ENCODE peak calls at places on chromosomes 12 and 14, in seven cellular contexts. X, Z, D, H, J, M and O are unnamed samples. For H3K27me3, the result is how much of the 10 kb centered on the place peaks cover.

GRCh38 chr12:40002178-40003169 is 103.4 kb downstream of the SLC2A13 start:
- DNase-seq in M (no peak), D (no peak), X (no peak), J (no peak), Z (no peak), H (no peak), O (no peak)

GRCh38 chr12:3101309-3102022 is 24.3 kb downstream of the TSPAN9 start:
- DNase-seq in Z (peak), H (no peak), J (no peak), D (no peak), X (no peak), M (peak), O (no peak)

GRCh38 chr12:75712223-75712622 is 200.8 kb upstream of the KRR1 start:
- DNase-seq in X (no peak), Z (peak), M (no peak), J (no peak), D (no peak), H (no peak), O (no peak)

GRCh38 chr14:61213116-61213720 is 67.9 kb downstream of the TMEM30B start:
- DNase-seq in H (no peak), D (no peak), X (no peak), M (no peak), Z (no peak), J (no peak), O (no peak)

GRCh38 chr14:76997257-76997970 is 31.1 kb downstream of the IRF2BPL start:
- DNase-seq in H (no peak), Z (peak), X (no peak), J (no peak), D (no peak), M (no peak), O (no peak)

GRCh38 chr12:6078378-6079083 is 45.9 kb downstream of the VWF start:
- DNase-seq in D (no peak), H (peak), Z (peak), X (no peak), M (no peak), J (no peak), O (no peak)

GRCh38 chr12:124828264-124829007 is 35.2 kb downstream of the SCARB1 start:
- DNase-seq in J (no peak), H (peak), Z (peak), M (no peak), X (peak), D (no peak), O (no peak)

GRCh38 chr12:45415393-45415817 is 199.5 kb downstream of the ANO6 start:
- DNase-seq in D (no peak), X (no peak), J (peak), M (no peak), Z (peak), H (peak), O (peak)

GRCh38 chr14:105947599-105947998 is 421.2 kb downstream of the TMEM121 start:
- DNase-seq in X (no peak), M (no peak), Z (no peak), D (no peak), H (no peak), J (no peak), O (no peak)

GRCh38 chr12:51383281-51383905 is 7.8 kb downstream of the GALNT6 start:
- DNase-seq in Z (no peak), M (no peak), J (no peak), D (no peak), X (no peak), H (no peak), O (no peak)

GRCh38 chr12:75452675-75453330 is 27.8 kb upstream of the GLIPR1 start:
- DNase-seq in J (no peak), M (no peak), Z (peak), H (peak), X (no peak), D (no peak), O (no peak)

GRCh38 chr12:42446761-42447160 is 120.8 kb downstream of the PPHLN1 start:
- DNase-seq in H (no peak), Z (peak), D (no peak), X (no peak), M (no peak), J (no peak), O (no peak)

GRCh38 chr12:71552728-71553501 is 110.7 kb downstream of the ZFC3H1 start:
- DNase-seq in D (no peak), X (no peak), M (no peak), J (no peak), H (no peak), Z (no peak), O (no peak)

GRCh38 chr12:108306014-108306501 is 33.1 kb downstream of the CMKLR1 start:
- DNase-seq in M (no peak), H (peak), X (no peak), D (no peak), J (peak), Z (peak), O (peak)

GRCh38 chr12:15899282-15899870 is 11.8 kb upstream of the DERA start:
- DNase-seq in Z (no peak), M (no peak), J (no peak), X (no peak), D (no peak), H (no peak), O (no peak)

GRCh38 chr12:65891987-65892481 is 67.8 kb downstream of the HMGA2 start:
- DNase-seq in X (peak), D (no peak), Z (peak), H (peak), J (peak), M (no peak), O (peak)

GRCh38 chr12:103800252-103800771 is 40.7 kb downstream of the NT5DC3 start:
- DNase-seq in X (peak), H (peak), Z (peak), M (no peak), J (peak), D (no peak), O (no peak)

GRCh38 chr12:108567388-108567787 is 5.0 kb downstream of the ISCU start:
- DNase-seq in X (no peak), Z (no peak), H (no peak), M (no peak), D (no peak), J (peak), O (no peak)

GRCh38 chr14:65173973-65174693 is 71.8 kb upstream of the MAX start:
- DNase-seq in M (peak), D (no peak), H (no peak), X (no peak), J (no peak), Z (no peak), O (no peak)

GRCh38 chr12:116882742-116883141 is 1.5 kb upstream of the HRK start:
- DNase-seq in J (no peak), H (peak), D (no peak), Z (peak), M (peak), X (no peak), O (no peak)

GRCh38 chr14:103332143-103332919 is 1.7 kb upstream of the EIF5 start:
- DNase-seq in X (no peak), D (no peak), Z (no peak), H (no peak), J (no peak), M (no peak), O (no peak)

GRCh38 chr14:99595034-99595433 is 9.0 kb downstream of the CCDC85C start:
- DNase-seq in D (no peak), M (no peak), X (no peak), Z (no peak), H (no peak), J (no peak), O (no peak)

GRCh38 chr12:11717533-11717961 is 68.1 kb downstream of the ETV6 start:
- DNase-seq in M (no peak), H (peak), D (no peak), X (no peak), J (no peak), Z (peak), O (no peak)

GRCh38 chr12:79251356-79251755 is 386.8 kb downstream of the SYT1 start:
- DNase-seq in X (no peak), Z (peak), H (peak), M (no peak), J (no peak), D (no peak), O (no peak)

GRCh38 chr14:25837431-25837950 is 760.3 kb downstream of the NOVA1 start:
- DNase-seq in X (no peak), J (no peak), H (no peak), D (no peak), M (no peak), Z (peak), O (no peak)
- H3K27ac ChIP-seq in X (no peak), J (no peak), H (no peak), D (no peak), M (no peak), Z (no peak), O (no peak)

GRCh38 chr12:119740835-119741234 is 72.9 kb downstream of the PRKAB1 start:
- DNase-seq in H (no peak), X (no peak), J (no peak), Z (no peak), M (no peak), D (no peak), O (no peak)

GRCh38 chr12:119729871-119730270 is 61.9 kb downstream of the PRKAB1 start:
- DNase-seq in J (no peak), D (no peak), X (no peak), M (no peak), Z (no peak), H (no peak), O (no peak)

GRCh38 chr12:119730381-119730780 is 62.4 kb downstream of the PRKAB1 start:
- DNase-seq in J (no peak), D (no peak), H (no peak), M (no peak), Z (no peak), X (no peak), O (no peak)

GRCh38 chr12:119735079-119735478 is 67.1 kb downstream of the PRKAB1 start:
- DNase-seq in Z (no peak), D (no peak), X (no peak), J (no peak), H (no peak), M (no peak), O (no peak)
- TF ChIP-seq CTCF in Z (no peak), D (no peak), X (no peak), J (no peak), H (no peak), M (no peak), O (no peak)

DNA sequence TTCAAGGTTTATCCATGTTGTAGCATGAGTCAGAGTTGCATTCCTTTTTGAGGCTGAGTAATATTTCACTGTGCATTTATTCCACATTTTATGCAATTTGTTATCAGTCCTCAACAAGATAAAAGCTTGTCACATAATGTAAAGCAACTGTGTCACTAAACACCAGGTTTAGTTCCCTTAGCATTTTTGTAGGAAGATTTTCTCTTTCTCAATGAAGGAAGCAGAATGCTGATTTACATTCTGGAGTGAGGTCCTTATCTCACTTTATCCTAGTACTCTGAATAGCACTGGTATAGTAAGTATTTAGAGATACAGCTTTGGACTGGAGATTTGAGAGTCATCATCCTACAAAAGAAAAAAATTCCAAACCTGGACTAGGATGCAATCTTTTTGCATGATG is 9.8 kb upstream of the EXD2 start:
- DNase-seq in H (no peak), D (no peak), J (no peak), M (no peak), Z (peak), X (no peak), O (no peak)
- H3K27me3 ChIP-seq in H (under half), D (under half), J (under half), M (under half), Z (under half), X (under half), O (under half)

DNA sequence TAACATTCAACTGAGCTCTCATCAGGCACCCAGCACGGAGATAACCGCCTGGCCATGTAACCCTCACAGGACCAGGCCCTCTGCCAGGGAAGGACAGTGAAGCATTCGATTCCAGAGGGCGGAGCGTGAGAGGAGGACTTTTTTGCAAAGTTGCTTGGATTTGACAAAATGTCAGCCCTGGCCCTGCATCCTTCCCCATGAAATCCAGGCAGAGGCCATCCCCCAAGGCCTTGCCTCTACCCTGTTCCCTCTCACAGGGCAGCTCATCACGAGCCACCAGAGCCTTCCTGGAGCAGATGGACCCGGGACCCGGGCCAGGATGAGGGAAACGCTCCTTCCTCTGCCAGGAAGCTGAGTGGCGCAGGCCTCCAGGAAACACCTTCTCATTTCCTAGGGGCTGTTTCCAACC is 17.0 kb downstream of the CAMKK2 start:
- DNase-seq in H (no peak), D (no peak), Z (peak), J (no peak), M (no peak), X (peak), O (no peak)
- H3K27ac ChIP-seq in H (no peak), D (no peak), Z (peak), J (peak), M (no peak), X (no peak), O (no peak)

DNA sequence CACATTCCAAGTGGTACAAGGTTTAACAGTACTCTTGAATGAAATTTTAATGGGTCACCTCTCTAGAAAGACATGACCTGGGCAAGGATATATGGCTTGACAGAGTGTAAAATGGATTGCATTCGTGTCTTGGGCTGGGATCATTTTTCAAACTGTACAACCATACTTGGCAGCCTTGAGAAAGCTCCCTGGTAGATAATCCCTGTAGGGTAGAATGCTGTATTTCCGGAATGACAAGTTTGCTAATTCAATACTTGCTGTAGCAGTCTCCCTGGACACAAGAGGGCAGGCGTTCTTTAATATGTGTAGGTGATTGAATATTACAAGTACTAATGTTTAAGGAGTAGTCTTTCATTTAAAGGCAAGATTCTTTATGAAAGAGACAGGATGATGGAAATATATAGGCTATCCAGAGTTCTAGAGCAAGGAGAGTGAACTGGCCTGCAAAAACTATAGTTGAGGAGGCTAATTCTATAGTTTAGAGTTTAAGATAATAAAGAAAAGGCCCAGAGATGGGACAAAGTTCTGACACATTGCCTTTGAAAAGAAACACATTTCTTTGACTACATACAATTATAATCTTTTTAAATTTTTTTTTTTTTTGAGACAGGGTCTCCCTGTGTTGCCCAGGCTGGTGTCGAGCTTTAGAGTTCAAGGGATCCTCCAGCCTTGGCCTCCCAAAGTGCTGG is 53.4 kb downstream of the PLBD1 start:
- DNase-seq in D (no peak), M (no peak), J (no peak), Z (peak), H (peak), X (peak), O (no peak)
- TF ChIP-seq CTCF in D (no peak), M (peak), J (no peak), Z (peak), H (peak), X (peak), O (peak)

GRCh38 chr14:24337824-24338175 is 2.0 kb downstream of the RIPK3 start:
- DNase-seq in Z (no peak), X (no peak), M (no peak), H (no peak), D (no peak), J (no peak), O (no peak)
- H3K27me3 ChIP-seq in Z (under half), X (under half), M (half or more), H (under half), D (under half), J (half or more), O (under half)